ENCODE peak calls at places on chromosomes 5 and 9, in four cellular contexts. J is HTR-8/SVneo, X is head of caudate nucleus, C is mucosa of gallbladder. Y is an unnamed sample.
A peak's percentile ranks its signal among the peaks of the same experiment; 100 is the strongest.

GRCh38 chr9:73683862-73684591 is 532.4 kb downstream of the ANXA1 start:
- DNase-seq in J (no peak), X (no peak), C (no peak), Y (peak; percentile 4)

GRCh38 chr5:136677219-136677618 is 311.9 kb upstream of the TRPC7 start:
- DNase-seq in J (no peak), X (no peak), C (no peak), Y (no peak)

GRCh38 chr5:150766265-150766664 is 7.4 kb upstream of the DCTN4 start:
- DNase-seq in J (no peak), X (no peak), C (no peak), Y (no peak)

GRCh38 chr5:54329731-54330709 is 19.6 kb upstream of the ARL15 start:
- DNase-seq in J (peak; percentile 84), X (no peak), C (peak; percentile 55), Y (peak; percentile 84)

GRCh38 chr5:157109744-157110143 is 900 bp upstream of the HAVCR2 start:
- DNase-seq in J (no peak), X (no peak), C (no peak), Y (peak; percentile 33)

GRCh38 chr5:68348447-68349222 is 133.1 kb downstream of the PIK3R1 start:
- DNase-seq in J (no peak), X (no peak), C (no peak), Y (no peak)

GRCh38 chr5:168443533-168443932 is 42.7 kb upstream of the RARS1 start:
- DNase-seq in J (no peak), X (no peak), C (no peak), Y (no peak)

GRCh38 chr5:94693043-94693822 is 74.8 kb downstream of the SLF1 start:
- DNase-seq in J (peak; percentile 19), X (no peak), C (no peak), Y (peak; percentile 46)

GRCh38 chr5:1512541-1513291 is 11.0 kb downstream of the LPCAT1 start:
- DNase-seq in J (no peak), X (no peak), C (no peak), Y (no peak)

GRCh38 chr5:134143964-134144941 is 29.8 kb downstream of the TCF7 start:
- DNase-seq in J (no peak), X (no peak), C (no peak), Y (no peak)

GRCh38 chr5:95673076-95673475 is 9.7 kb downstream of the SPATA9 start:
- DNase-seq in J (no peak), X (no peak), C (peak; percentile 10), Y (no peak)

GRCh38 chr9:74556685-74557084 is 59.5 kb downstream of the RORB start:
- DNase-seq in J (no peak), X (no peak), C (no peak), Y (no peak)

GRCh38 chr5:136159457-136159856 is 26.8 kb downstream of the SMAD5 start:
- DNase-seq in J (no peak), X (no peak), C (no peak), Y (no peak)

GRCh38 chr9:114279693-114280092 is 43.2 kb upstream of the ORM1 start:
- DNase-seq in J (no peak), X (no peak), C (no peak), Y (no peak)

GRCh38 chr9:101130089-101130488 is 101.6 kb downstream of the PLPPR1 start:
- DNase-seq in J (no peak), X (no peak), C (no peak), Y (no peak)

GRCh38 chr9:105828596-105829213 is 134.4 kb downstream of the TMEM38B start:
- DNase-seq in J (no peak), X (no peak), C (no peak), Y (no peak)